ENCODE peak calls at places on chromosomes 11 and 22, in eight cellular contexts. H is GM23338, C is HCT116, A is A549, U is HL-60, E is SK-N-SH, R is HepG2, D is K562. Z is an unnamed sample.

GRCh38 chr11:120586072-120586471 is 74.5 kb downstream of the GRIK4 start:
- DNase-seq in U (no peak), E (no peak), D (no peak), C (no peak), H (no peak), R (no peak), A (no peak), Z (no peak)

GRCh38 chr22:33382427-33382826 is 324.2 kb upstream of the SYN3 start:
- DNase-seq in D (no peak), H (no peak), E (no peak), C (no peak), A (peak), U (no peak), R (no peak), Z (no peak)

GRCh38 chr11:12168114-12168513 is 57.7 kb downstream of the MICAL2 start:
- DNase-seq in D (no peak), R (no peak), A (no peak), U (no peak), E (no peak), C (no peak), H (no peak), Z (no peak)

GRCh38 chr11:34988294-34989255 is 72.2 kb downstream of the PDHX start:
- DNase-seq in U (peak), D (no peak), A (no peak), R (no peak), H (no peak), C (no peak), E (no peak), Z (no peak)

GRCh38 chr11:16195659-16196058 is 160.7 kb downstream of the SOX6 start:
- DNase-seq in E (no peak), D (no peak), U (no peak), R (peak), A (peak), C (no peak), H (no peak), Z (no peak)

GRCh38 chr11:78961186-78961782 is 386.6 kb upstream of the NARS2 start:
- DNase-seq in E (peak), U (no peak), A (peak), R (no peak), H (peak), C (peak), D (peak), Z (no peak)

GRCh38 chr22:20315337-20316216 is 4.3 kb downstream of the DGCR6L start:
- DNase-seq in H (no peak), E (no peak), A (no peak), C (no peak), R (no peak), U (no peak), D (no peak), Z (no peak)

GRCh38 chr11:66050581-66051231 is 1.5 kb upstream of the SF3B2 start:
- DNase-seq in E (peak), C (no peak), U (no peak), A (no peak), D (no peak), R (no peak), H (peak), Z (no peak)

GRCh38 chr11:1760351-1761109 is 3.2 kb downstream of the CTSD start:
- DNase-seq in C (no peak), D (peak), U (no peak), H (no peak), A (no peak), E (no peak), R (no peak), Z (no peak)
- TF ChIP-seq REST in C (no peak), D (no peak), U (no peak), H (no peak), A (no peak), E (no peak), R (no peak), Z (no peak)

DNA sequence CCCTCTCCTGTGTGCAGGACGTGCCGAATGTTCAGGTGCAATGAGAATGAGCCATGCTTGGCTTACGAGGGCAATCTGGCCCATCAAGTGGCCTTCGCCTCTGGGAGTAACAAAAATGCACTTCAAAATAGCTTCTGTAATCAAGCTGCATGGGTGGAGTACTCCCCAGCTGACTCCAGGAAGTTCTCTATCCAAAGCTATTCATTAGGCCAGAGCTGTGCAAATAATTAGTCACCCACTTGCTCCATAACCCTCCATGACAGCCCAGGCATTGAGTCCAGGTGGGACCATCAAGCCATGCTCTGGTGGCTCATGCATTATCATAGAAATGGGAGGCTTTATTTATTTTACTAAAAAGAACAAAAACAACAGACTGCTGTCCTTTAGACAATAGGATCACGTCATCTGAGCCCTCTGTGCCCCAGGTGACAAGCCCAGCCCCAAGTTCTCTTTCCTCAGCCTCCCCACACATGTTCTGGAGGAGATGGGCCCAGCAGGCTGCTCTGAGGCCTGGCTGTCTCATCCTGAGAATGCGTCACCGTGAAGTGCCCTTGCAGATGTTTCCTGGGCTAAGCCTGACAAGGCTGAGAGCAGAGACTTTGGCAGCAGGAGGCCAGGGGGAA is 244.7 kb downstream of the ETS1 start:
- DNase-seq in R (peak), E (no peak), H (no peak), A (peak), U (no peak), D (no peak), C (no peak), Z (peak)
- TF ChIP-seq REST in R (no peak), E (no peak), H (no peak), A (no peak), U (no peak), D (no peak), C (no peak), Z (no peak)

DNA sequence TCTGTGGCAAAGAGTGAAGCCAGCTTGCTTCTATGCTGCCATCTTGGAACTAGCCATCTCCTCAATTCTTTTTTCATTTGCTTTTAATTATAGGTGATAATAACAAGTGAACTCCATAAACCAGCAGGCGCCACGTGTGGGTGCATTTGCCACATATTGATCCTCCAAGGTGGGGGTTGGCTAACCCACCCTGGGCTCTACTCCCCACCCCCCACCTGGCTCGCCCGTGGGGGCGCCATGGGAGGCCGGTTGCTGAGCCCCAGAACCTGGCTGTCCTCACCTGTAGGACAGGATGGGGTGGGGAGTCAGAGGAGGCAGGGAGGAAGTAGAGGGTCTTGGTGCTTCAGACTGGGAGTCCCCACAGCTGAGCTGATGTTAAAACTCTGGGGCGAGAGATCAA is 59.6 kb downstream of the BRD1 start:
- DNase-seq in E (no peak), H (no peak), C (no peak), D (no peak), A (no peak), R (no peak), U (no peak), Z (no peak)
- TF ChIP-seq REST in E (no peak), H (no peak), C (no peak), D (no peak), A (no peak), R (no peak), U (no peak), Z (no peak)

DNA sequence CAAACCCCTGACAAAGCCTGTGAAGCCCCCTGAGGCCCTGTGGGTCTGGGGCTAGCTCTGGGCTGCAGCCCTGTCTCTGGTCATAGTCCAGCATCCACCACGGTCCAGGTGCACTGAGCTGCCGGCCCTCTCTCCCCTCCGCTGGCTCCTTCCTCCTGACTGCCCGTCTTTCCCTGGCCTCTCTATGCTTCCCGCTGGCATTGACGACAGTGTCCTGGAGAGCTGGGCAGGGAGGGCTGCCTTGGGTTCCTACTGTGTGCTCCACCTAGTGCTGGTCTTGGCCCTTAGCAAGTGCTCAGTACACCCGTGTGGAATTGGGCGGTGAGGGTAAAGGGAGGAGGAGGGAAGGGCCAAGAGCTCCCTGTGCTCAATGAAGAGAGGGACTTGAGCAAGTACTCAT is 868 bp upstream of the MYEOV start:
- DNase-seq in R (no peak), E (no peak), U (no peak), C (peak), D (no peak), H (no peak), A (peak), Z (no peak)
- TF ChIP-seq REST in R (no peak), E (no peak), U (no peak), C (no peak), D (no peak), H (no peak), A (no peak), Z (no peak)

GRCh38 chr11:73956876-73957653 is 6.2 kb downstream of the DNAJB13 start:
- DNase-seq in C (no peak), E (no peak), D (no peak), R (no peak), H (no peak), A (no peak), U (no peak), Z (no peak)

GRCh38 chr11:73957654-73958361 is 7.0 kb downstream of the DNAJB13 start:
- DNase-seq in E (no peak), R (no peak), D (no peak), U (no peak), C (no peak), A (no peak), H (no peak), Z (no peak)

GRCh38 chr11:73962097-73962705 is 11.4 kb downstream of the DNAJB13 start:
- DNase-seq in R (no peak), C (no peak), U (no peak), E (no peak), D (no peak), A (no peak), H (no peak), Z (no peak)

GRCh38 chr11:73961321-73961720 is 10.5 kb downstream of the DNAJB13 start:
- DNase-seq in U (no peak), A (no peak), R (no peak), D (no peak), E (no peak), C (no peak), H (no peak), Z (no peak)

DNA sequence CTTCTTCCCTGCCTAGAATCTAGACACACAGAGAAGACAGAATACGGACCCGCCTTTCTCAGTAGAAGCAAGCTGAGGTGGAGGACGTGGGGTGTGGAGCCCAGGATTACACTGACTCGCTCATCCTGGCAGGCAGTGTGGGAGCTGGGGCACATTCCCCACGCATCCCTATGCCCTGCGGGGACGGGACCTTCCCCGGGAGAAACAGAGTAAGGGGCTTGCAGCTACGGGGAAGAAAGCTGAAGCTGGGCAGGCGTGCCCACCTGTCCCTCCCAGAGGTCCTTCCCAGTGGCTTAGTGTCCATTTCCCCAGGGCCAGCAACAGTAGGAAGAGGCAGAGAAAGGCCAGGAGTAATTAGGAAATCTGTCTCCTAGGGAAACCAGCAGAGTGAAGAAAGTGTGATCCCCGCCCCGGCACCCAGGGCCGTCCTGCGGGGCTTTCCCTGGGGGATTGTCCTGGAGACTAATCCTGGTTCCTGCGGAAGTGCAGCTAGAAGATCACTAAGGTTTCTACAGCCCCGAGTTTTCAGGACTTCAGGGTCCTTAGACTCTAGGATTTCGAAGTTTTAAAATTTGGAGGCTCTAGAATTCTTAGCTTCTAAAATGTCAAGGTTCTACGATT is 7.8 kb downstream of the DNAJB13 start:
- DNase-seq in U (no peak), C (no peak), E (no peak), D (no peak), H (no peak), R (no peak), A (no peak), Z (no peak)
- TF ChIP-seq REST in U (no peak), C (no peak), E (no peak), D (no peak), H (no peak), R (no peak), A (no peak), Z (no peak)

DNA sequence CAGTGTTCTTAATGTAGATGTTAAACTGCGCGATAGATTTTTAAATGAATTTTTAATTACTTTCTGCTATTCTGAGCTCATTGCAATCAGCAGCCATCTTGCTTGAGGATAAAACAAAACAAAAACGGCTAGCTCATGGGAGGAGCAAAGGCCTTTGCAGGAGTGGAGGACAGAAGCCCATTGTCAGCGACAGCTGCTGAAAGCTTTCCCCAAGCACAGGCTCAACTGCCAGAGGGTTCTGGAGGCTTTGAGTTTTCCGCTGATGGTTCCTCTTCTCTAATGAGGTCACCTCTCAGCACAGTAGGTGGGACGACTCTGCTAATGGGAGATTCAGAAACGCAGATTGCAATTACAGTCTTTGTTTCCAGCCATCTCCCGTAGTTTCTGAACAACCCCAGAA is 167.1 kb upstream of the TTC12 start:
- DNase-seq in U (no peak), R (no peak), A (no peak), E (no peak), D (no peak), H (peak), C (no peak), Z (no peak)
- TF ChIP-seq REST in U (no peak), R (no peak), A (no peak), E (no peak), D (no peak), H (no peak), C (no peak), Z (no peak)